ENCODE peak calls at places on chromosomes 13 and 19, in five cellular contexts. M is left ventricle myocardium inferior, R is fibroblast of pulmonary artery, H is hepatocyte, L is endothelial cell of umbilical vein. D is an unnamed sample.
A peak's percentile ranks its signal among the peaks of the same experiment; 100 is the strongest.

GRCh38 chr19:27746691-27747380 is 1466.1 kb downstream of the UQCRFS1 start:
- DNase-seq in M (peak; percentile 46), R (peak; percentile 13), H (no peak), L (no peak), D (peak; percentile 3)

GRCh38 chr13:84362777-84363176 is 480.5 kb upstream of the SLITRK1 start:
- DNase-seq in M (no peak), R (peak; percentile 8), H (no peak), L (no peak), D (peak; percentile 40)

GRCh38 chr13:92017737-92018136 is 619.3 kb downstream of the GPC5 start:
- DNase-seq in M (no peak), R (no peak), H (no peak), L (no peak), D (no peak)

GRCh38 chr19:58396691-58397532 is 1.5 kb downstream of the RNF225 start:
- DNase-seq in M (no peak), R (no peak), H (no peak), L (no peak), D (no peak)

GRCh38 chr19:52566588-52566987 is 3.5 kb upstream of the ZNF701 start:
- DNase-seq in M (no peak), R (peak; percentile 20), H (peak; percentile 39), L (peak; percentile 18), D (peak; percentile 2)

GRCh38 chr19:18193388-18194207 is 580 bp downstream of the MPV17L2 start:
- DNase-seq in M (no peak), R (no peak), H (no peak), L (peak; percentile 6), D (no peak)

GRCh38 chr13:97975851-97976550 is 22.5 kb downstream of the IPO5 start:
- DNase-seq in M (peak; percentile 92), R (peak; percentile 83), H (peak; percentile 97), L (peak; percentile 85), D (peak; percentile 68)

GRCh38 chr13:90552702-90553101 is 794.8 kb upstream of the MIR17HG start:
- DNase-seq in M (no peak), R (no peak), H (no peak), L (no peak), D (no peak)

GRCh38 chr19:644363-644762 is 4.7 kb downstream of the FGF22 start:
- DNase-seq in M (no peak), R (no peak), H (no peak), L (no peak), D (no peak)

GRCh38 chr13:19587635-19588300 is 26.4 kb upstream of the TPTE2 start:
- DNase-seq in M (no peak), R (peak; percentile 57), H (peak; percentile 19), L (peak; percentile 51), D (peak; percentile 52)

GRCh38 chr19:31974290-31974689 is 371.1 kb upstream of the ZNF507 start:
- DNase-seq in M (no peak), R (no peak), H (no peak), L (no peak), D (no peak)

GRCh38 chr19:46574533-46574932 is 26.6 kb upstream of the CALM3 start:
- DNase-seq in M (no peak), R (no peak), H (no peak), L (no peak), D (peak; percentile 15)

GRCh38 chr19:16404396-16404795 is 67.4 kb downstream of the EPS15L1 start:
- DNase-seq in M (no peak), R (no peak), H (no peak), L (no peak), D (no peak)

GRCh38 chr13:37173214-37173613 is 67.8 kb upstream of the CSNK1A1L start:
- DNase-seq in M (no peak), R (peak; percentile 36), H (no peak), L (no peak), D (peak; percentile 91)

GRCh38 chr19:46392252-46392801 is 21.0 kb downstream of the CCDC8 start:
- DNase-seq in M (no peak), R (peak; percentile 75), H (peak; percentile 50), L (no peak), D (peak; percentile 67)

GRCh38 chr19:52600639-52601024 is 30.5 kb downstream of the ZNF701 start:
- DNase-seq in M (no peak), R (no peak), H (peak; percentile 71), L (no peak), D (no peak)

GRCh38 chr13:47594833-47595232 is 406.2 kb downstream of the SUCLA2 start:
- DNase-seq in M (no peak), R (peak; percentile 21), H (no peak), L (no peak), D (no peak)

GRCh38 chr19:50266896-50267295 is 62.3 kb downstream of the KCNC3 start:
- DNase-seq in M (no peak), R (no peak), H (no peak), L (no peak), D (no peak)

GRCh38 chr13:28820099-28821051 is at the start of gene MTUS2:
- DNase-seq in M (no peak), R (no peak), H (peak; percentile 61), L (peak; percentile 3), D (no peak)

GRCh38 chr19:35977446-35978222 is 17.4 kb upstream of the SDHAF1 start:
- DNase-seq in M (no peak), R (no peak), H (no peak), L (no peak), D (no peak)

GRCh38 chr13:77544365-77544764 is 8.9 kb downstream of the SCEL start:
- DNase-seq in M (peak; percentile 72), R (peak; percentile 78), H (peak; percentile 15), L (peak; percentile 71), D (peak; percentile 72)

GRCh38 chr19:34713262-34713637 is 20.8 kb upstream of the ZNF181 start:
- DNase-seq in M (no peak), R (no peak), H (no peak), L (no peak), D (no peak)

GRCh38 chr13:44759222-44759721 is 183.1 kb upstream of the TSC22D1 start:
- DNase-seq in M (no peak), R (no peak), H (peak; percentile 25), L (no peak), D (no peak)

GRCh38 chr13:44762946-44763345 is 186.8 kb upstream of the TSC22D1 start:
- DNase-seq in M (no peak), R (no peak), H (no peak), L (peak; percentile 21), D (peak; percentile 53)

GRCh38 chr13:44758595-44759221 is 182.6 kb upstream of the TSC22D1 start:
- DNase-seq in M (no peak), R (peak; percentile 86), H (peak; percentile 58), L (peak; percentile 85), D (peak; percentile 89)

GRCh38 chr13:44759723-44760360 is 183.7 kb upstream of the TSC22D1 start:
- DNase-seq in M (peak; percentile 19), R (peak; percentile 23), H (peak; percentile 54), L (no peak), D (no peak)

GRCh38 chr13:44760434-44760833 is 184.3 kb upstream of the TSC22D1 start:
- DNase-seq in M (no peak), R (no peak), H (no peak), L (no peak), D (no peak)
- TF ChIP-seq CTCF in M (no peak), R (no peak), H (no peak), L (no peak), D (no peak)

GRCh38 chr19:55493052-55493649 is 4.9 kb downstream of the SSC5D start:
- DNase-seq in M (no peak), R (peak; percentile 45), H (no peak), L (no peak), D (peak; percentile 49)
- H3K4me3 ChIP-seq in M (peak overlapping the region; percentile 63), R (peak overlapping the region; percentile 65), H (no peak overlapping the region), L (no peak overlapping the region), D (peak overlapping the region; percentile 53)

GRCh38 chr19:10421240-10421948 is 1.1 kb downstream of the PDE4A start:
- DNase-seq in M (no peak), R (no peak), H (no peak), L (no peak), D (no peak)
- TF ChIP-seq CTCF in M (no peak), R (no peak), H (no peak), L (peak; percentile 0), D (no peak)

DNA sequence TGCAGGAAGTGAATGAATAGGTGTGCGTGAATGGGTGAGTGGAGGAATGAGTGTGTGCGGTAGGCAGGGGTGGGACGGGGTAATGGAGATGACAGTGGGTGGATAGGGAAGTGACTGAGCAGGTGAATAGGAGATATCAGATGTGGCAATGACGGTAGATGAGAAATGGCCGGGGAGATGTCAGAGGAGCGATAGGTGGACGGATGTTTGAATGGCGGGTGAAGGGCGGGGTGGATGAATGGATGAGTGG is 1.5 kb downstream of the TTC9B start:
- DNase-seq in M (no peak), R (no peak), H (no peak), L (no peak), D (no peak)
- H3K4me3 ChIP-seq in M (no peak overlapping the region), R (no peak overlapping the region), H (no peak overlapping the region), L (no peak overlapping the region), D (no peak overlapping the region)

D was measured in fibroblast of the aortic adventitia.